ENCODE peak calls at places on chromosome 22, in nine cellular contexts. X, U, Y, L, P, O, D, E and A are unnamed samples.

GRCh38 chr22:22810018-22810427 is 77.6 kb upstream of the IGLL5 start:
- DNase-seq in P (peak; percentile 51), Y (peak; percentile 63), X (peak; percentile 20), O (peak; percentile 32), U (peak; percentile 27), D (no peak), L (no peak), E (peak; percentile 4), A (peak; percentile 44)

GRCh38 chr22:46829140-46829891 is 66.9 kb downstream of the TBC1D22A start:
- DNase-seq in P (no peak), O (no peak), D (no peak), X (no peak), L (peak; percentile 97), U (peak; percentile 95), E (no peak), Y (no peak), A (peak; percentile 88)

GRCh38 chr22:28716686-28717085 is 24.9 kb downstream of the CHEK2 start:
- DNase-seq in Y (no peak), P (no peak), E (no peak), U (peak; percentile 37), L (no peak), O (no peak), D (no peak), X (no peak), A (no peak)

GRCh38 chr22:50014053-50014501 is 1.5 kb upstream of the IL17REL start:
- DNase-seq in O (no peak), X (no peak), E (no peak), U (no peak), L (no peak), P (no peak), D (no peak), Y (no peak), A (no peak)

GRCh38 chr22:39482768-39483167 is 19.3 kb upstream of the MIEF1 start:
- DNase-seq in L (no peak), Y (no peak), E (no peak), X (no peak), O (no peak), U (no peak), P (no peak), D (no peak), A (no peak)

GRCh38 chr22:43297246-43298061 is 45.7 kb downstream of the SCUBE1 start:
- DNase-seq in O (no peak), L (no peak), D (no peak), P (no peak), X (no peak), Y (no peak), U (no peak), E (no peak), A (no peak)

GRCh38 chr22:38107692-38108515 is 2.6 kb downstream of the BAIAP2L2 start:
- DNase-seq in X (no peak), D (no peak), O (peak; percentile 40), Y (no peak), E (no peak), L (no peak), U (peak; percentile 65), P (peak; percentile 40), A (no peak)

GRCh38 chr22:50317178-50317577 is 9.6 kb downstream of the DENND6B start:
- DNase-seq in D (no peak), E (no peak), Y (no peak), P (no peak), O (no peak), X (no peak), U (no peak), L (no peak), A (no peak)

GRCh38 chr22:29938285-29938693 is 55.3 kb downstream of the MTMR3 start:
- DNase-seq in O (no peak), U (peak; percentile 5), X (no peak), D (no peak), L (no peak), Y (no peak), E (no peak), P (no peak), A (no peak)

GRCh38 chr22:42072606-42073330 is 1.3 kb upstream of the PHETA2 start:
- DNase-seq in Y (no peak), E (no peak), P (no peak), L (no peak), D (no peak), X (no peak), U (no peak), O (no peak), A (no peak)

GRCh38 chr22:23829845-23830372 is 8.9 kb downstream of the DERL3 start:
- DNase-seq in X (no peak), E (no peak), L (peak; percentile 95), P (no peak), O (no peak), Y (no peak), D (no peak), U (peak; percentile 95), A (peak; percentile 56)

GRCh38 chr22:30056015-30056414 is 24.2 kb upstream of the HORMAD2 start:
- DNase-seq in X (no peak), E (no peak), L (peak; percentile 59), P (no peak), D (no peak), U (peak; percentile 23), O (no peak), Y (no peak), A (no peak)